ENCODE peak calls at places on chromosomes 3 and 15, in eight cellular contexts. G, I, Y, F, S, Q, J and H are unnamed samples.

GRCh38 chr3:86794336-86795065 is 196.4 kb downstream of the VGLL3 start:
- DNase-seq in Q (no peak), J (no peak), Y (no peak), I (no peak), G (no peak), S (peak; percentile 18), F (no peak), H (no peak)

GRCh38 chr3:138011722-138012121 is 1.8 kb downstream of the CLDN18 start:
- DNase-seq in Y (no peak), Q (no peak), G (no peak), I (no peak), F (no peak), J (peak; percentile 31), S (no peak), H (no peak)

GRCh38 chr15:73305331-73306211 is 63.2 kb downstream of the HCN4 start:
- DNase-seq in G (no peak), I (no peak), F (no peak), S (peak; percentile 67), Q (peak; percentile 47), Y (no peak), J (peak; percentile 53), H (no peak)

GRCh38 chr15:80777836-80778620 is 1.1 kb upstream of the CEMIP start:
- DNase-seq in F (no peak), Y (no peak), Q (no peak), J (no peak), G (no peak), S (no peak), I (no peak), H (no peak)

GRCh38 chr15:80701676-80702311 is 6.7 kb downstream of the ABHD17C start:
- DNase-seq in Q (peak; percentile 36), F (no peak), Y (no peak), G (no peak), I (no peak), S (no peak), J (no peak), H (no peak)

GRCh38 chr3:71955549-71956373 is 170.8 kb upstream of the PROK2 start:
- DNase-seq in S (peak; percentile 69), F (peak; percentile 64), G (peak; percentile 25), Q (peak; percentile 76), J (peak; percentile 72), Y (peak; percentile 61), I (no peak), H (peak; percentile 27)

GRCh38 chr3:47008258-47008671 is 28.8 kb downstream of the NBEAL2 start:
- DNase-seq in I (no peak), Y (no peak), Q (no peak), G (no peak), J (no peak), F (no peak), S (no peak), H (no peak)

GRCh38 chr3:1404270-1404669 is 311.4 kb downstream of the CNTN6 start:
- DNase-seq in G (no peak), S (peak; percentile 77), Q (peak; percentile 60), F (no peak), J (no peak), Y (no peak), I (no peak), H (no peak)

GRCh38 chr3:99256788-99257187 is 355.3 kb upstream of the DCBLD2 start:
- DNase-seq in F (no peak), S (no peak), G (no peak), Y (no peak), Q (no peak), J (no peak), I (no peak), H (no peak)

GRCh38 chr3:143848707-143849106 is 439 bp upstream of the SLC9A9 start:
- DNase-seq in J (no peak), I (no peak), G (no peak), S (no peak), F (no peak), Y (no peak), Q (no peak), H (no peak)

GRCh38 chr15:89828324-89829145 is 13.9 kb upstream of the ANPEP start:
- DNase-seq in F (peak; percentile 53), J (peak; percentile 76), Y (peak; percentile 67), I (no peak), Q (peak; percentile 59), S (peak; percentile 38), G (no peak), H (no peak)

GRCh38 chr3:9826815-9827574 is 16.8 kb downstream of the RPUSD3 start:
- DNase-seq in Q (no peak), Y (no peak), G (no peak), J (peak; percentile 7), S (no peak), F (no peak), I (no peak), H (no peak)
- TF ChIP-seq CTCF in Q (peak; percentile 1), Y (no peak), G (peak; percentile 33), J (no peak), S (peak; percentile 53), F (no peak), I (no peak), H (peak; percentile 48)

GRCh38 chr15:32864051-32864450 is 146.2 kb downstream of the GREM1 start:
- DNase-seq in F (no peak), S (no peak), Q (no peak), I (no peak), G (no peak), Y (no peak), J (no peak), H (no peak)

GRCh38 chr15:32859996-32860395 is 142.2 kb downstream of the GREM1 start:
- DNase-seq in Y (no peak), G (no peak), I (no peak), J (no peak), F (no peak), S (no peak), Q (no peak), H (no peak)

GRCh38 chr15:32859246-32859645 is 141.4 kb downstream of the GREM1 start:
- DNase-seq in G (no peak), I (no peak), Q (no peak), Y (no peak), F (no peak), J (no peak), S (no peak), H (no peak)

GRCh38 chr15:32864841-32865240 is 147.0 kb downstream of the GREM1 start:
- DNase-seq in F (no peak), I (no peak), G (no peak), S (no peak), J (no peak), Y (no peak), Q (no peak), H (no peak)

DNA sequence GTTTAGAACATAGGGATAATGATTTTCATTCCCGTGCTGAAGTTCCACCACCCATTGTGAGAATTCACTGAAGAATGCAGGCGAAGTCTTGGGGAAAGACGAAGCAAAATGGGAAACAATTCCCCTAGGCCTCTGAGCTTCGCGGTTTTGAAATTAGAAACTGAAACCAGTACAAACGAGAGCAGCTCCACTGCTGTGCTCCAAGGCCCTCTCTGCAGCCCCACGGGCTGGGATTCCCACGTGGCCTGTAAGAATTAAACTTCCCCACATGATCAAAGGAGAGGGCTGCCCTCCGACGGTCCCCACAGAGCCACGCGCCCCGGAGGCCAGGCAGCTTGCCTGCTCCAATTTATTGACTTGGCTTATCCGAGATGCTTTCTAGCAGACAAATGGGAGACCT is 143.9 kb downstream of the GREM1 start:
- DNase-seq in J (no peak), Q (no peak), S (peak; percentile 72), G (peak; percentile 69), Y (no peak), F (no peak), I (no peak), H (no peak)
- TF ChIP-seq CTCF in J (no peak), Q (no peak), S (no peak), G (no peak), Y (no peak), F (no peak), I (no peak), H (no peak)

GRCh38 chr3:50174947-50175524 is 16.4 kb upstream of the GNAT1 start:
- DNase-seq in J (no peak), Y (no peak), G (no peak), F (no peak), S (no peak), Q (no peak), I (no peak), H (no peak)
- TF ChIP-seq CTCF in J (no peak), Y (no peak), G (no peak), F (no peak), S (no peak), Q (no peak), I (no peak), H (no peak)

GRCh38 chr3:11778248-11778647 is 68.4 kb downstream of the TAMM41 start:
- DNase-seq in Q (no peak), J (no peak), G (no peak), I (no peak), Y (no peak), F (no peak), S (no peak), H (no peak)
- TF ChIP-seq CTCF in Q (no peak), J (no peak), G (no peak), I (no peak), Y (no peak), F (no peak), S (no peak), H (no peak)

DNA sequence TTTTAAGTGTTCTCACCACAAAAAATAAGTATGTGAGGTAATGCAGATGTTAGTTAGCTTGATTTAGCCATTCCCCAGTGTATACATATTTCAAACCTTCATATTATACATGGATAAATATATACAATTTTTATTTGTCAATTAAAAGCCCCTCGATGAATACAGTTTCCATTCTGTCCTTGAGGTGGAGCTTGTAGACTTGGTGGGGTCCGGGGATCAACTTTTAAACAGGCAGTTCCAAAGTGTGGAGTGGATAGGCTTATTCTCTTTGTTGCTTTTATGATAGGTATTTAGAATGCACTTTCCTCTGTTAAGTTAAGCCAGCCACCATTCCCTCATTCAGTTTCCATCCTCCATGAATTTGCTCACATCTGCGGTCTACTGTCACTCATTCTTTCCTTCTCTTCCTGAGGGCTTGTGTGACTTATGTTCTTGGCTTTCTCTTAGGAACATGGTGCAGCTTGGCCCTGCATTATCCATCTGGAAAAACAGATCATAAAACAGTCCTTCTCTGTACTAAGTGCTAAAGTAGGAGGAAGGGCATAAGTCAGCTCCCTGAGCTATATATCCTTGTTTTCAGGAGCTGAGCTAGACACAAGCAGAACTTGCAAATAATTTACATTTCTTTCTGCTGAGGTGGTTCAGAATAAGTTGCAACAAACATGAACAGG is 149.1 kb downstream of the NFKBIZ start:
- DNase-seq in S (no peak), F (no peak), I (no peak), Y (no peak), G (peak; percentile 68), Q (no peak), J (no peak), H (no peak)
- TF ChIP-seq CTCF in S (no peak), F (no peak), I (no peak), Y (no peak), G (no peak), Q (no peak), J (no peak), H (no peak)

DNA sequence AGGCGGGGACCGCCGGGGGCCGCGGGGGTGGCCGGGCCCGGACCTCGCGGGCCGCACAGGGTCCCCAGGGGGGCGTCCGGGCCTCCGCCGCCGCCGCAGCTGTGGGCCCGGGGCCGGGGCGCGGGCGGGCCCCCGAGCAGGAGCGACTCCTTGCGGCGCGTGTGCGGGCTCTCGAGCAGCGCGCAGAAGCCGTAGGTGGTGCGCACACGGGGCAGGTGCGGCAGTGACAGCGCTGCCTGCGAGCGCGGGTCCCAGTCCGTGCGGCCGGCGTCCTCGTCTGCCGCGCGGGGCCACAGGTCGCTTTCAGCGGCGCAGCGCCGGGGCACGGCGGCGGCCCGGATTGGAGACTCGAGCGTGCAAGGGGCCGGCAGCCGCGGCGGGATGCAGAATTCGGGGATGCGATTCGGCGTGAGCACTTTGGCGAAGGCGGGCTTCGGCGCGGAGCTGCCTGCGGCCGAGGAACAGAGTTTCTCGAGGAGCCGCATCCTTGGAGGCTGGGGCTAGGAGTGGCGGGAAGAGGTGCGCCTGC is 521 bp downstream of the C2CD4B start:
- DNase-seq in Y (peak; percentile 14), S (no peak), F (no peak), G (no peak), I (no peak), Q (no peak), J (peak; percentile 33), H (no peak)
- TF ChIP-seq CTCF in Y (no peak), S (no peak), F (no peak), G (no peak), I (no peak), Q (no peak), J (no peak), H (no peak)